ENCODE peak calls at places on chromosomes 6 and 20, in six cellular contexts. N is SIG-M5, R is KBM-7, H is HCEC 1CT, A is HT1080, P is nucleus accumbens. S is an unnamed sample.

GRCh38 chr6:38783436-38784228 is 68.5 kb downstream of the DNAH8 start:
- DNase-seq in R (no peak), P (no peak), N (no peak), A (no peak), H (no peak), S (no peak)

GRCh38 chr6:56938634-56939294 is 16.1 kb upstream of the BEND6 start:
- DNase-seq in N (no peak), A (peak), H (peak), R (no peak), P (no peak), S (peak)

GRCh38 chr6:85470023-85470410 is 20.1 kb downstream of the NT5E start:
- DNase-seq in P (no peak), A (no peak), R (peak), H (no peak), N (no peak), S (no peak)

GRCh38 chr20:19888269-19888669 is 128.9 kb upstream of the NAA20 start:
- DNase-seq in A (no peak), R (no peak), H (no peak), N (no peak), P (peak), S (no peak)

GRCh38 chr6:133314951-133315350 is 73.8 kb downstream of the EYA4 start:
- DNase-seq in R (no peak), N (no peak), A (no peak), P (no peak), H (no peak), S (no peak)

GRCh38 chr6:110653381-110653780 is 161.9 kb downstream of the CDK19 start:
- DNase-seq in N (no peak), R (no peak), A (no peak), P (no peak), H (no peak), S (no peak)

GRCh38 chr6:135434095-135434494 is 63.4 kb downstream of the AHI1 start:
- DNase-seq in R (no peak), H (no peak), P (no peak), A (no peak), N (peak), S (no peak)

GRCh38 chr20:54026300-54027064 is 43.9 kb downstream of the BCAS1 start:
- DNase-seq in A (no peak), H (no peak), R (no peak), P (no peak), N (no peak), S (no peak)

GRCh38 chr6:148274809-148275208 is 67.8 kb upstream of the SASH1 start:
- DNase-seq in A (no peak), P (peak), R (no peak), H (no peak), N (no peak), S (no peak)

GRCh38 chr6:137847748-137848147 is 19.3 kb upstream of the TNFAIP3 start:
- DNase-seq in P (no peak), R (no peak), H (no peak), N (no peak), A (no peak), S (no peak)

GRCh38 chr6:25655746-25656145 is 3.7 kb downstream of the SCGN start:
- DNase-seq in N (no peak), H (no peak), A (no peak), P (no peak), R (no peak), S (no peak)

GRCh38 chr20:3783068-3783489 is 1.8 kb upstream of the SPEF1 start:
- DNase-seq in R (no peak), H (no peak), N (no peak), A (no peak), P (no peak), S (no peak)

GRCh38 chr6:55875420-55875819 is at the start of gene BMP5:
- DNase-seq in H (no peak), R (no peak), N (no peak), A (no peak), P (no peak), S (no peak)

GRCh38 chr6:106643061-106643460 is 13.7 kb downstream of the QRSL1 start:
- DNase-seq in H (peak), N (no peak), R (no peak), P (no peak), A (no peak), S (peak)

GRCh38 chr6:24919404-24919892 is 16.3 kb downstream of the RIPOR2 start:
- DNase-seq in R (no peak), H (no peak), A (no peak), N (no peak), P (no peak), S (no peak)

GRCh38 chr6:9507136-9507895 is 907.6 kb downstream of the TFAP2A start:
- DNase-seq in N (no peak), P (no peak), A (no peak), H (no peak), R (no peak), S (no peak)

GRCh38 chr6:134730013-134730412 is 219.9 kb downstream of the ALDH8A1 start:
- DNase-seq in A (no peak), H (no peak), P (no peak), R (no peak), N (no peak), S (no peak)

S was measured in IMR-90.